ENCODE peak calls at places on chromosome 15, in ten cellular contexts. One of them, this sample, is unnamed.

GRCh38 chr15:64251121-64251520 is 88.3 kb upstream of the PPIB start:
- DNase-seq in neuronal stem cell: no peak
- DNase-seq in Caco-2: no peak
- DNase-seq in HCT116: no peak
- DNase-seq in tibial artery: no peak
- DNase-seq in astrocyte: peak; percentile 79
- DNase-seq in ovary: no peak
- DNase-seq in H1: no peak
- DNase-seq in pancreas: no peak
- DNase-seq in HAP-1: no peak
- DNase-seq in this sample: no peak

GRCh38 chr15:43775411-43775965 is 1.3 kb downstream of the ELL3 start:
- DNase-seq in neuronal stem cell: no peak
- DNase-seq in Caco-2: peak; percentile 71
- DNase-seq in HCT116: peak; percentile 85
- DNase-seq in tibial artery: no peak
- DNase-seq in astrocyte: peak; percentile 34
- DNase-seq in ovary: peak; percentile 51
- DNase-seq in H1: peak; percentile 66
- DNase-seq in pancreas: no peak
- DNase-seq in HAP-1: peak; percentile 71
- DNase-seq in this sample: no peak

GRCh38 chr15:23564798-23565394 is 578 bp upstream of the MKRN3 start:
- DNase-seq in neuronal stem cell: peak; percentile 40
- DNase-seq in Caco-2: no peak
- DNase-seq in HCT116: no peak
- DNase-seq in tibial artery: no peak
- DNase-seq in astrocyte: peak; percentile 4
- DNase-seq in ovary: no peak
- DNase-seq in H1: no peak
- DNase-seq in pancreas: no peak
- DNase-seq in HAP-1: no peak
- DNase-seq in this sample: no peak

GRCh38 chr15:40771242-40771641 is 1.5 kb downstream of the C15orf62 start:
- DNase-seq in neuronal stem cell: no peak
- DNase-seq in Caco-2: no peak
- DNase-seq in HCT116: no peak
- DNase-seq in tibial artery: no peak
- DNase-seq in astrocyte: no peak
- DNase-seq in ovary: no peak
- DNase-seq in H1: no peak
- DNase-seq in pancreas: no peak
- DNase-seq in HAP-1: no peak
- DNase-seq in this sample: no peak

GRCh38 chr15:42494998-42495360 is 455 bp upstream of the SNAP23 start:
- DNase-seq in neuronal stem cell: peak; percentile 2
- DNase-seq in Caco-2: no peak
- DNase-seq in HCT116: no peak
- DNase-seq in tibial artery: peak; percentile 58
- DNase-seq in astrocyte: peak; percentile 65
- DNase-seq in ovary: peak; percentile 48
- DNase-seq in H1: no peak
- DNase-seq in pancreas: no peak
- DNase-seq in HAP-1: no peak
- DNase-seq in this sample: no peak

GRCh38 chr15:66897971-66898370 is 167.4 kb upstream of the SMAD3 start:
- DNase-seq in neuronal stem cell: no peak
- DNase-seq in Caco-2: no peak
- DNase-seq in HCT116: no peak
- DNase-seq in tibial artery: no peak
- DNase-seq in astrocyte: no peak
- DNase-seq in ovary: no peak
- DNase-seq in H1: no peak
- DNase-seq in pancreas: no peak
- DNase-seq in HAP-1: no peak
- DNase-seq in this sample: no peak

GRCh38 chr15:40939909-40940801 is 11.0 kb downstream of the DLL4 start:
- DNase-seq in neuronal stem cell: no peak
- DNase-seq in Caco-2: no peak
- DNase-seq in HCT116: no peak
- DNase-seq in tibial artery: peak; percentile 39
- DNase-seq in astrocyte: no peak
- DNase-seq in ovary: no peak
- DNase-seq in H1: no peak
- DNase-seq in pancreas: peak; percentile 51
- DNase-seq in HAP-1: no peak
- DNase-seq in this sample: no peak

GRCh38 chr15:90751300-90751825 is 34.2 kb downstream of the BLM start:
- DNase-seq in neuronal stem cell: no peak
- DNase-seq in Caco-2: no peak
- DNase-seq in HCT116: no peak
- DNase-seq in tibial artery: no peak
- DNase-seq in astrocyte: no peak
- DNase-seq in ovary: no peak
- DNase-seq in H1: no peak
- DNase-seq in pancreas: no peak
- DNase-seq in HAP-1: peak; percentile 51
- DNase-seq in this sample: no peak

GRCh38 chr15:92645051-92645631 is 10.4 kb downstream of the FAM174B start:
- DNase-seq in neuronal stem cell: no peak
- DNase-seq in Caco-2: no peak
- DNase-seq in HCT116: no peak
- DNase-seq in tibial artery: no peak
- DNase-seq in astrocyte: peak; percentile 55
- DNase-seq in ovary: no peak
- DNase-seq in H1: no peak
- DNase-seq in pancreas: no peak
- DNase-seq in HAP-1: no peak
- DNase-seq in this sample: no peak

GRCh38 chr15:49137861-49138260 is 17.5 kb downstream of the COPS2 start:
- DNase-seq in neuronal stem cell: no peak
- DNase-seq in Caco-2: no peak
- DNase-seq in HCT116: no peak
- DNase-seq in tibial artery: no peak
- DNase-seq in astrocyte: peak; percentile 74
- DNase-seq in ovary: no peak
- DNase-seq in H1: no peak
- DNase-seq in pancreas: no peak
- DNase-seq in HAP-1: no peak
- DNase-seq in this sample: no peak

GRCh38 chr15:97072560-97072959 is 742.1 kb downstream of the NR2F2 start:
- DNase-seq in neuronal stem cell: no peak
- DNase-seq in Caco-2: no peak
- DNase-seq in HCT116: no peak
- DNase-seq in tibial artery: no peak
- DNase-seq in astrocyte: no peak
- DNase-seq in ovary: no peak
- DNase-seq in H1: no peak
- DNase-seq in pancreas: no peak
- DNase-seq in HAP-1: no peak
- DNase-seq in this sample: no peak

GRCh38 chr15:68819451-68820204 is 1.1 kb downstream of the ANP32A start:
- DNase-seq in neuronal stem cell: peak; percentile 45
- DNase-seq in Caco-2: no peak
- DNase-seq in HCT116: no peak
- DNase-seq in tibial artery: peak; percentile 53
- DNase-seq in astrocyte: peak; percentile 45
- DNase-seq in ovary: peak; percentile 42
- DNase-seq in H1: no peak
- DNase-seq in pancreas: peak; percentile 70
- DNase-seq in HAP-1: peak; percentile 81
- DNase-seq in this sample: no peak

GRCh38 chr15:88727439-88727838 is 75.8 kb upstream of the ACAN start:
- DNase-seq in neuronal stem cell: no peak
- DNase-seq in Caco-2: no peak
- DNase-seq in HCT116: no peak
- DNase-seq in tibial artery: no peak
- DNase-seq in astrocyte: no peak
- DNase-seq in ovary: no peak
- DNase-seq in H1: no peak
- DNase-seq in pancreas: peak; percentile 62
- DNase-seq in HAP-1: no peak
- DNase-seq in this sample: no peak

GRCh38 chr15:29615791-29616190 is 206.5 kb downstream of the TJP1 start:
- DNase-seq in neuronal stem cell: no peak
- DNase-seq in Caco-2: no peak
- DNase-seq in HCT116: no peak
- DNase-seq in tibial artery: no peak
- DNase-seq in astrocyte: no peak
- DNase-seq in ovary: no peak
- DNase-seq in H1: no peak
- DNase-seq in pancreas: no peak
- DNase-seq in HAP-1: no peak
- DNase-seq in this sample: no peak

GRCh38 chr15:52082197-52083036 is 30.2 kb downstream of the BCL2L10 start:
- DNase-seq in neuronal stem cell: no peak
- DNase-seq in Caco-2: no peak
- DNase-seq in HCT116: no peak
- DNase-seq in tibial artery: no peak
- DNase-seq in astrocyte: peak; percentile 82
- DNase-seq in ovary: no peak
- DNase-seq in H1: no peak
- DNase-seq in pancreas: no peak
- DNase-seq in HAP-1: no peak
- DNase-seq in this sample: no peak

GRCh38 chr15:84725001-84725491 is 9.1 kb upstream of the SEC11A start:
- DNase-seq in neuronal stem cell: no peak
- DNase-seq in Caco-2: no peak
- DNase-seq in HCT116: no peak
- DNase-seq in tibial artery: peak; percentile 50
- DNase-seq in astrocyte: peak; percentile 70
- DNase-seq in ovary: no peak
- DNase-seq in H1: no peak
- DNase-seq in pancreas: no peak
- DNase-seq in HAP-1: no peak
- DNase-seq in this sample: no peak

GRCh38 chr15:66016199-66016598 is 146.9 kb downstream of the RAB11A start:
- DNase-seq in neuronal stem cell: no peak
- DNase-seq in Caco-2: no peak
- DNase-seq in HCT116: no peak
- DNase-seq in tibial artery: no peak
- DNase-seq in astrocyte: no peak
- DNase-seq in ovary: no peak
- DNase-seq in H1: no peak
- DNase-seq in pancreas: no peak
- DNase-seq in HAP-1: no peak
- DNase-seq in this sample: no peak

GRCh38 chr15:78065284-78065872 is 12.1 kb downstream of the TBC1D2B start:
- DNase-seq in neuronal stem cell: no peak
- DNase-seq in Caco-2: no peak
- DNase-seq in HCT116: no peak
- DNase-seq in tibial artery: peak; percentile 94
- DNase-seq in astrocyte: peak; percentile 99
- DNase-seq in ovary: peak; percentile 82
- DNase-seq in H1: no peak
- DNase-seq in pancreas: no peak
- DNase-seq in HAP-1: no peak
- DNase-seq in this sample: no peak

DNA sequence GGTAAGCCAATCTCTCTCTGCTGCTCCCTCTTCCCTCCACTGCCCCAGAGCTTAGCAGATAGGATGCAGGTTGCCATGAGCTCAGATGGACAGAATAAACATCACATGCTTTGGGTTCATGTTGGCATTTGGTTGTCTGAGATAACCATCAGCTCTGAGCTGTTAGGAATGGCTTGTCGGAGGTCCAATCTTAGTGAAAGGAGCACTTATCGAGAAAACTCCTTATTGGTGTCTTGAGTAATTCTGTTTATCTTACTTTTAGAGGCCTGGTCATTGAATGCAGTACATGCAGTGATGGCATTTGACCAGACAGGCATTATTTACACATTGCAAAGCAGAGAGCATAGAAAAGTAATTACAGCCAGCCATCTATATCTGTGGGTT is 99.7 kb downstream of the CEMIP start:
- DNase-seq in neuronal stem cell: no peak
- DNase-seq in Caco-2: no peak
- DNase-seq in HCT116: no peak
- DNase-seq in tibial artery: no peak
- DNase-seq in astrocyte: no peak
- DNase-seq in ovary: no peak
- DNase-seq in H1: no peak
- DNase-seq in pancreas: no peak
- DNase-seq in HAP-1: no peak
- DNase-seq in this sample: no peak
- H3K9me3 ChIP-seq in neuronal stem cell: no peaks in the 10 kb centered on the region
- H3K9me3 ChIP-seq in Caco-2: no peaks in the 10 kb centered on the region
- H3K9me3 ChIP-seq in HCT116: no peaks in the 10 kb centered on the region
- H3K9me3 ChIP-seq in tibial artery: no peaks in the 10 kb centered on the region
- H3K9me3 ChIP-seq in astrocyte: no peaks in the 10 kb centered on the region
- H3K9me3 ChIP-seq in ovary: no peaks in the 10 kb centered on the region
- H3K9me3 ChIP-seq in H1: no peaks in the 10 kb centered on the region
- H3K9me3 ChIP-seq in pancreas: no peaks in the 10 kb centered on the region
- H3K9me3 ChIP-seq in HAP-1: no peaks in the 10 kb centered on the region
- H3K9me3 ChIP-seq in this sample: no peaks in the 10 kb centered on the region

GRCh38 chr15:101322016-101322695 is 27.1 kb upstream of the SNRPA1 start:
- DNase-seq in neuronal stem cell: no peak
- DNase-seq in Caco-2: no peak
- DNase-seq in HCT116: no peak
- DNase-seq in tibial artery: no peak
- DNase-seq in astrocyte: no peak
- DNase-seq in ovary: no peak
- DNase-seq in H1: peak; percentile 27
- DNase-seq in pancreas: no peak
- DNase-seq in HAP-1: no peak
- DNase-seq in this sample: no peak
- H3K4me1 ChIP-seq in neuronal stem cell: no peaks in the 10 kb centered on the region
- H3K4me1 ChIP-seq in Caco-2: peaks cover 10% of the 10 kb centered on the region
- H3K4me1 ChIP-seq in HCT116: no peaks in the 10 kb centered on the region
- H3K4me1 ChIP-seq in tibial artery: no peaks in the 10 kb centered on the region
- H3K4me1 ChIP-seq in astrocyte: no peaks in the 10 kb centered on the region
- H3K4me1 ChIP-seq in ovary: no peaks in the 10 kb centered on the region
- H3K4me1 ChIP-seq in H1: peaks cover 3% of the 10 kb centered on the region
- H3K4me1 ChIP-seq in pancreas: no peaks in the 10 kb centered on the region
- H3K4me1 ChIP-seq in HAP-1: no peaks in the 10 kb centered on the region
- H3K4me1 ChIP-seq in this sample: no peaks in the 10 kb centered on the region

GRCh38 chr15:34647569-34648334 is 64.3 kb upstream of the GOLGA8B start:
- DNase-seq in neuronal stem cell: no peak
- DNase-seq in Caco-2: no peak
- DNase-seq in HCT116: no peak
- DNase-seq in tibial artery: no peak
- DNase-seq in astrocyte: no peak
- DNase-seq in ovary: no peak
- DNase-seq in H1: no peak
- DNase-seq in pancreas: no peak
- DNase-seq in HAP-1: peak; percentile 8
- DNase-seq in this sample: no peak
- H3K4me3 ChIP-seq in neuronal stem cell: no peak overlapping the region
- H3K4me3 ChIP-seq in Caco-2: no peak overlapping the region
- H3K4me3 ChIP-seq in HCT116: no peak overlapping the region
- H3K4me3 ChIP-seq in tibial artery: no peak overlapping the region
- H3K4me3 ChIP-seq in astrocyte: no peak overlapping the region
- H3K4me3 ChIP-seq in ovary: no peak overlapping the region
- H3K4me3 ChIP-seq in H1: no peak overlapping the region
- H3K4me3 ChIP-seq in pancreas: no peak overlapping the region
- H3K4me3 ChIP-seq in HAP-1: no peak overlapping the region
- H3K4me3 ChIP-seq in this sample: no peak overlapping the region

GRCh38 chr15:79918278-79918677 is 21.5 kb upstream of the MTHFS start:
- DNase-seq in neuronal stem cell: no peak
- DNase-seq in Caco-2: no peak
- DNase-seq in HCT116: no peak
- DNase-seq in tibial artery: no peak
- DNase-seq in astrocyte: no peak
- DNase-seq in ovary: no peak
- DNase-seq in H1: peak; percentile 72
- DNase-seq in pancreas: no peak
- DNase-seq in HAP-1: no peak
- DNase-seq in this sample: no peak
- H3K9me3 ChIP-seq in neuronal stem cell: peaks cover 86% of the 10 kb centered on the region
- H3K9me3 ChIP-seq in Caco-2: peaks cover 28% of the 10 kb centered on the region
- H3K9me3 ChIP-seq in HCT116: peaks cover 41% of the 10 kb centered on the region
- H3K9me3 ChIP-seq in tibial artery: peaks cover 65% of the 10 kb centered on the region
- H3K9me3 ChIP-seq in astrocyte: peaks cover 29% of the 10 kb centered on the region
- H3K9me3 ChIP-seq in ovary: no peaks in the 10 kb centered on the region
- H3K9me3 ChIP-seq in H1: no peaks in the 10 kb centered on the region
- H3K9me3 ChIP-seq in pancreas: no peaks in the 10 kb centered on the region
- H3K9me3 ChIP-seq in HAP-1: peaks cover 32% of the 10 kb centered on the region
- H3K9me3 ChIP-seq in this sample: peaks cover 5% of the 10 kb centered on the region

This sample was measured in iPS DF 6.9.